ENCODE peak calls at places on chromosomes 5 and 9, in eight cellular contexts. Y is AG04450, O is RCC 7860, V is frontal cortex, N is GM20000, S is body of pancreas, U is LNCaP clone FGC, R is nucleus accumbens. F is an unnamed sample.

GRCh38 chr9:111000202-111000601 is 38.1 kb downstream of the LPAR1 start:
- DNase-seq in Y (no peak), O (no peak), V (no peak), N (no peak), S (peak), U (no peak), R (peak), F (no peak)

GRCh38 chr5:159441441-159441840 is 111.2 kb upstream of the IL12B start:
- DNase-seq in Y (no peak), O (no peak), V (no peak), N (no peak), S (no peak), U (no peak), R (no peak), F (no peak)

GRCh38 chr5:103785569-103785968 is 223.0 kb upstream of the NUDT12 start:
- DNase-seq in Y (no peak), O (no peak), V (no peak), N (no peak), S (no peak), U (no peak), R (no peak), F (no peak)

GRCh38 chr5:119288364-119289047 is 67.3 kb upstream of the TNFAIP8 start:
- DNase-seq in Y (no peak), O (no peak), V (no peak), N (no peak), S (no peak), U (no peak), R (no peak), F (no peak)

GRCh38 chr9:127162046-127162445 is 39.6 kb upstream of the ANGPTL2 start:
- DNase-seq in Y (no peak), O (no peak), V (no peak), N (no peak), S (no peak), U (no peak), R (no peak), F (peak)

GRCh38 chr5:38827525-38827924 is 18.3 kb upstream of the OSMR start:
- DNase-seq in Y (no peak), O (no peak), V (no peak), N (no peak), S (no peak), U (no peak), R (no peak), F (no peak)

GRCh38 chr5:3261081-3261480 is 334.6 kb upstream of the IRX1 start:
- DNase-seq in Y (no peak), O (no peak), V (no peak), N (no peak), S (no peak), U (no peak), R (no peak), F (no peak)

GRCh38 chr9:127397722-127398647 is 1.0 kb downstream of the SLC2A8 start:
- DNase-seq in Y (no peak), O (peak), V (no peak), N (peak), S (peak), U (no peak), R (no peak), F (no peak)

GRCh38 chr5:139275536-139276297 is 17.8 kb upstream of the MATR3 start:
- DNase-seq in Y (no peak), O (no peak), V (no peak), N (peak), S (no peak), U (no peak), R (no peak), F (no peak)

GRCh38 chr5:121525731-121526130 is 326.0 kb upstream of the FTMT start:
- DNase-seq in Y (no peak), O (no peak), V (no peak), N (no peak), S (no peak), U (no peak), R (no peak), F (no peak)

GRCh38 chr5:25568989-25569625 is 924.3 kb upstream of the CDH10 start:
- DNase-seq in Y (no peak), O (no peak), V (no peak), N (no peak), S (no peak), U (no peak), R (no peak), F (no peak)

GRCh38 chr5:173287086-173287485 is 41.1 kb downstream of the STC2 start:
- DNase-seq in Y (no peak), O (no peak), V (no peak), N (no peak), S (no peak), U (no peak), R (no peak), F (no peak)

GRCh38 chr9:130949188-130950038 is 10.4 kb upstream of the FIBCD1 start:
- DNase-seq in Y (no peak), O (no peak), V (no peak), N (no peak), S (no peak), U (no peak), R (no peak), F (no peak)

GRCh38 chr9:35396560-35397215 is 93.2 kb upstream of the RUSC2 start:
- DNase-seq in Y (no peak), O (no peak), V (no peak), N (no peak), S (no peak), U (no peak), R (no peak), F (no peak)

GRCh38 chr5:76546497-76547102 is 76.6 kb downstream of the F2RL2 start:
- DNase-seq in Y (no peak), O (no peak), V (no peak), N (peak), S (no peak), U (no peak), R (no peak), F (no peak)

GRCh38 chr9:121844090-121844489 is 192.7 kb downstream of the DAB2IP start:
- DNase-seq in Y (no peak), O (no peak), V (no peak), N (no peak), S (no peak), U (peak), R (no peak), F (no peak)

GRCh38 chr9:112765281-112765680 is 14.7 kb downstream of the SNX30 start:
- DNase-seq in Y (no peak), O (no peak), V (no peak), N (no peak), S (no peak), U (no peak), R (no peak), F (no peak)

GRCh38 chr5:137199966-137200365 is 299.2 kb downstream of the SPOCK1 start:
- DNase-seq in Y (no peak), O (no peak), V (no peak), N (no peak), S (no peak), U (no peak), R (no peak), F (no peak)

GRCh38 chr9:93577045-93577939 is 908 bp downstream of the PHF2 start:
- DNase-seq in Y (no peak), O (no peak), V (peak), N (peak), S (no peak), U (peak), R (no peak), F (no peak)

GRCh38 chr5:96280946-96281393 is 152.1 kb downstream of the PCSK1 start:
- DNase-seq in Y (no peak), O (no peak), V (no peak), N (no peak), S (no peak), U (no peak), R (no peak), F (peak)

GRCh38 chr9:132663120-132663519 is 6.7 kb downstream of the DDX31 start:
- DNase-seq in Y (no peak), O (no peak), V (no peak), N (no peak), S (no peak), U (no peak), R (no peak), F (no peak)

GRCh38 chr5:2865856-2866546 is 114.5 kb upstream of the IRX2 start:
- DNase-seq in Y (no peak), O (no peak), V (no peak), N (no peak), S (no peak), U (no peak), R (no peak), F (no peak)

GRCh38 chr9:15135167-15135792 is 171.7 kb downstream of the TTC39B start:
- DNase-seq in Y (peak), O (peak), V (peak), N (peak), S (peak), U (peak), R (peak), F (no peak)

GRCh38 chr9:93813687-93814560 is 141.2 kb downstream of the BARX1 start:
- DNase-seq in Y (no peak), O (no peak), V (no peak), N (peak), S (peak), U (no peak), R (no peak), F (no peak)

GRCh38 chr5:139091439-139092156 is 106.6 kb downstream of the SIL1 start:
- DNase-seq in Y (no peak), O (no peak), V (no peak), N (no peak), S (no peak), U (no peak), R (no peak), F (no peak)

GRCh38 chr9:138060881-138061280 is 183.3 kb downstream of the CACNA1B start:
- DNase-seq in Y (no peak), O (no peak), V (no peak), N (no peak), S (peak), U (no peak), R (no peak), F (no peak)

GRCh38 chr5:543351-543750 is 19.1 kb upstream of the SLC9A3 start:
- DNase-seq in Y (no peak), O (no peak), V (no peak), N (no peak), S (peak), U (no peak), R (no peak), F (no peak)

F was measured in epithelial cell of prostate.